ENCODE peak calls at places on chromosomes 16 and 17, in four cellular contexts. I is BJ, K is lower lobe of right lung, M is fibroblast of pulmonary artery. N is an unnamed sample.

GRCh38 chr17:80916246-80916645 is 75.4 kb upstream of the CHMP6 start:
- DNase-seq in I (no peak), M (no peak), K (no peak), N (no peak)

GRCh38 chr17:1222321-1222720 is 42.5 kb upstream of the ABR start:
- DNase-seq in M (no peak), I (no peak), K (peak; percentile 2), N (no peak)

GRCh38 chr16:28264656-28265055 is 27.7 kb upstream of the SBK1 start:
- DNase-seq in M (peak; percentile 88), K (no peak), I (no peak), N (no peak)

GRCh38 chr17:79657861-79658810 is 47.3 kb upstream of the RBFOX3 start:
- DNase-seq in M (no peak), K (no peak), I (no peak), N (no peak)

GRCh38 chr16:75188832-75189477 is 18.0 kb downstream of the CTRB2 start:
- DNase-seq in K (no peak), I (no peak), M (no peak), N (no peak)

GRCh38 chr17:40323731-40324650 is 15.0 kb downstream of the RARA start:
- DNase-seq in M (peak; percentile 81), K (peak; percentile 76), I (no peak), N (no peak)

GRCh38 chr17:80968602-80969029 is 23.0 kb upstream of the CHMP6 start:
- DNase-seq in K (no peak), M (no peak), I (no peak), N (peak; percentile 35)

GRCh38 chr17:794876-795275 is 12.7 kb downstream of the MRM3 start:
- DNase-seq in I (no peak), M (peak; percentile 76), K (peak; percentile 81), N (peak; percentile 40)

GRCh38 chr16:266258-267164 is 9.2 kb downstream of the RGS11 start:
- DNase-seq in I (no peak), M (no peak), K (no peak), N (no peak)

GRCh38 chr17:67942810-67943209 is 53.5 kb downstream of the C17orf58 start:
- DNase-seq in K (no peak), I (no peak), M (peak; percentile 36), N (no peak)

GRCh38 chr17:42571435-42572225 is 4.7 kb downstream of the MLX start:
- DNase-seq in M (no peak), K (no peak), I (no peak), N (no peak)

GRCh38 chr17:41417576-41418015 is 6.8 kb downstream of the KRT37 start:
- DNase-seq in I (no peak), K (no peak), M (no peak), N (no peak)

GRCh38 chr16:67378642-67379041 is 14.7 kb downstream of the TPPP3 start:
- DNase-seq in K (no peak), I (no peak), M (no peak), N (no peak)

GRCh38 chr17:73767696-73768095 is 123.5 kb upstream of the SDK2 start:
- DNase-seq in I (no peak), K (no peak), M (no peak), N (no peak)

GRCh38 chr17:70034158-70034557 is 40.9 kb upstream of the KCNJ16 start:
- DNase-seq in M (peak; percentile 51), I (no peak), K (no peak), N (no peak)

GRCh38 chr17:61047517-61047916 is 352.1 kb upstream of the TBX2 start:
- DNase-seq in I (no peak), M (no peak), K (no peak), N (no peak)

GRCh38 chr16:48617711-48618148 is 7.8 kb upstream of the N4BP1 start:
- DNase-seq in I (no peak), K (peak; percentile 61), M (peak; percentile 84), N (peak; percentile 45)

GRCh38 chr16:1108299-1109252 is 12.5 kb upstream of the C1QTNF8 start:
- DNase-seq in K (no peak), I (no peak), M (peak; percentile 11), N (peak; percentile 3)

GRCh38 chr17:57097832-57098421 is 12.9 kb downstream of the AKAP1 start:
- DNase-seq in M (peak; percentile 86), I (peak; percentile 66), K (no peak), N (peak; percentile 25)

GRCh38 chr17:76732734-76733617 is 4.2 kb downstream of the SRSF2 start:
- DNase-seq in I (no peak), K (no peak), M (no peak), N (no peak)

GRCh38 chr17:76734080-76734840 is 2.9 kb downstream of the SRSF2 start:
- DNase-seq in M (peak; percentile 63), K (no peak), I (no peak), N (no peak)

GRCh38 chr17:76735006-76735405 is 2.1 kb downstream of the SRSF2 start:
- DNase-seq in M (peak; percentile 41), I (no peak), K (no peak), N (no peak)

GRCh38 chr17:76735586-76736348 is 1.4 kb downstream of the SRSF2 start:
- DNase-seq in I (no peak), M (no peak), K (no peak), N (no peak)

GRCh38 chr17:76733618-76733957 is 3.5 kb downstream of the SRSF2 start:
- DNase-seq in I (no peak), M (no peak), K (no peak), N (no peak)
- TF ChIP-seq CTCF in I (no peak), M (no peak), K (no peak), N (no peak)

GRCh38 chr17:3602499-3602898 is 6.7 kb downstream of the TRPV1 start:
- DNase-seq in I (no peak), M (peak; percentile 38), K (no peak), N (no peak)
- TF ChIP-seq CTCF in I (peak; percentile 27), M (peak; percentile 38), K (peak; percentile 30), N (peak; percentile 16)

DNA sequence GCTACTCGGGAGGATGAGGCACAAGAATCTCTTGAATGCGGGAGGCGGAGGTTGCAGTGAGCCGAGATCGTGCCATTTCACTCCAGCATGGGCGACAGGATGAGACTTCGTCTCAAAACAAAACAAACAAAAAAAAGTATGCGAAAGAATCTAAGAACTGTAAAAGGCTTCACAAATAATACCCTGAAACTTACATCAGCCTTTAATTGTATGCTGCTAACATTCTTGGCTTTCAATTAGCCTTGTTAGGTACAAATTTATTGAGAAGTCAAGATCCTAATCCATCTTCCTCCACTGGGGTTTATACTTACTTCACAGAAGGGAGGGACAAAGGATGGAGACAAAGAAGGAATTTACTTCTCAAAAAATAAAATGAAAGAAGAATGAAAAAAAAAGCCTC is 83.3 kb downstream of the SNX11 start:
- DNase-seq in M (no peak), K (no peak), I (no peak), N (no peak)
- TF ChIP-seq CTCF in M (no peak), K (no peak), I (no peak), N (no peak)

GRCh38 chr17:63558441-63558840 is 8.2 kb downstream of the DCAF7 start:
- DNase-seq in I (no peak), M (no peak), K (no peak), N (no peak)
- TF ChIP-seq CTCF in I (no peak), M (no peak), K (no peak), N (no peak)

GRCh38 chr17:47742319-47743181 is 9.5 kb downstream of the TBX21 start:
- DNase-seq in I (no peak), M (no peak), K (no peak), N (no peak)
- TF ChIP-seq CTCF in I (peak; percentile 33), M (peak; percentile 21), K (peak; percentile 23), N (peak; percentile 22)

DNA sequence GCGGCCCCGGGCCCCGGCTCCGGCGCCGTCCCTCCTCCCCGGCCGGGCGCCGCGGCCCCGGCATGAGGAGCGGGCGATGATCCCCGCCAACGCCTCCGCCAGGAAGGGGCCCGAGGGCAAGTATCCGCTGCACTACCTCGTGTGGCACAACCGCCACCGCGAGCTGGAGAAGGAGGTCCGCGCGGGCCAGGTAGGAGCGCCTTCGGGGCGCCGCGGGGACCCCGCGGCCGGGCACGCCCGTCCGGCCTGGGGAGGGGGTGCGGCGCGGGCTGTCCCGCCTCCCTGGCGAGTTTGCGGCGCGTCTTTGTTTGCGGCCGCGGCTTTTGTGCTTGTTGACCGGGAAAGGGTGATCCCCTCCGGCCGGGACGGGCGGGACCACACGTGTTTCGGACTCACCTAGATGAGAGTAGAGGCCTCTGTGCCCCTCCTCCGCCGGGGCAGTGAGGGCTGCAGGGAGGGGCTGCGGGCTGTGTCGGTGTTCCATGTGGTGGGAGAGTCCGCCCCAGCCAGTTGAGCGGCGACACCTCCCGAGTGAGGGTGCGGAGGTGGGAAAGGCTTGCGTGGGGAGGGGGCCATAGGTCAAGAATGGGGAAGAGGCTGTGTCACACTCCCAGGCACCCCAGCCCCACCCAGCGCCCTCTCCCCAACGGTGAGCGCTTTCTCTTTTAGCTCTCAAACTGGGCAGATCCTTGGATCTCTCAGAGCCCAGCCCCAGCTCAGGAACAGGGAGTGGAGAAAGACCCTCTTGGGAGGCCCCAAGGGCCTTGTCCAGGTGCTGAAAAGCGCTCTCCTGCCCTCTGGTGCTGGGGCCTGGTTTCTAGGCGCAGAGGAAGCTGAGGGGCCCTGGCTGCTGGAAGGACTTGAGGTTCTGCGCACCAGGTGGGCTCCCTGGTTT is 861 bp downstream of the ANKRD13B start:
- DNase-seq in M (no peak), I (no peak), K (peak; percentile 58), N (no peak)
- TF ChIP-seq CTCF in M (peak; percentile 12), I (peak; percentile 10), K (peak; percentile 24), N (peak; percentile 9)

GRCh38 chr17:66915792-66916191 is 48.7 kb upstream of the CACNG4 start:
- DNase-seq in I (no peak), K (no peak), M (no peak), N (no peak)

GRCh38 chr17:66916946-66917345 is 47.6 kb upstream of the CACNG4 start:
- DNase-seq in I (no peak), K (no peak), M (no peak), N (no peak)

GRCh38 chr17:66918896-66919295 is 45.6 kb upstream of the CACNG4 start:
- DNase-seq in I (no peak), M (no peak), K (no peak), N (no peak)

GRCh38 chr17:66910651-66911285 is 53.7 kb upstream of the CACNG4 start:
- DNase-seq in I (no peak), M (no peak), K (no peak), N (no peak)

DNA sequence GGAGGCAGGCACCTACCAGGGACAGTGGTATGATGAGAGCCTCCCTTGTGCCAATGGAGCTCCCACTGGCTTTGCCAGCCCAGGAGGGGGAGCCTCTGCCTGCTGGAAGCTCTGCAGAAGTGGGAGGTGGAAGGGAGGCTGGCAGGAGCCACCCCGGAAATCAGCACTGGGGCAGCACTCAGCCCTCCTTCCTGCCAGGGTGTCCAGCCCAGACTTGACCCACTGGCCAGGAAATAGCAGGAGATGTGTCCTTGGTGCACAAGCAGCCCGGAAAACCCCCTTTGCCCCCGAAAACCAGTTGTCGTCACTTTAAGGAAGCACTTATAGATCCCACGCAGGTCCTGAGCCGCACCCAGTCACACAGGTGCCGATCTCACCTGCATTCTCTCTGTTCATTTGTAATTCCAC is 49.3 kb upstream of the CACNG4 start:
- DNase-seq in I (no peak), K (peak; percentile 57), M (peak; percentile 10), N (no peak)
- TF ChIP-seq CTCF in I (peak; percentile 38), K (peak; percentile 20), M (peak; percentile 26), N (peak; percentile 19)